ENCODE peak calls at places on chromosomes 16 and 17, in five cellular contexts. One of them, this sample, is unnamed.

GRCh38 chr17:80819422-80820164 is 172.0 kb upstream of the CHMP6 start:
- DNase-seq in H54: no peak
- DNase-seq in NCI-H774: peak
- DNase-seq in endothelial cell: no peak
- DNase-seq in neural progenitor cell: no peak
- DNase-seq in this sample: no peak

GRCh38 chr16:11869657-11870228 is 18.4 kb upstream of the RSL1D1 start:
- DNase-seq in H54: no peak
- DNase-seq in neural progenitor cell: no peak
- DNase-seq in NCI-H774: no peak
- DNase-seq in endothelial cell: no peak
- DNase-seq in this sample: no peak

GRCh38 chr17:31433091-31433790 is 41.8 kb downstream of the RAB11FIP4 start:
- DNase-seq in endothelial cell: peak
- DNase-seq in neural progenitor cell: no peak
- DNase-seq in H54: no peak
- DNase-seq in NCI-H774: no peak
- DNase-seq in this sample: no peak

GRCh38 chr16:4200781-4201137 is 41.1 kb downstream of the SRL start:
- DNase-seq in endothelial cell: no peak
- DNase-seq in H54: no peak
- DNase-seq in NCI-H774: no peak
- DNase-seq in neural progenitor cell: no peak
- DNase-seq in this sample: no peak

GRCh38 chr16:9378876-9379275 is 287.4 kb downstream of the HAPSTR1 start:
- DNase-seq in endothelial cell: peak
- DNase-seq in H54: no peak
- DNase-seq in neural progenitor cell: no peak
- DNase-seq in NCI-H774: no peak
- DNase-seq in this sample: no peak

GRCh38 chr16:11224096-11224893 is 31.7 kb downstream of the SOCS1 start:
- DNase-seq in H54: no peak
- DNase-seq in neural progenitor cell: peak
- DNase-seq in endothelial cell: no peak
- DNase-seq in NCI-H774: no peak
- DNase-seq in this sample: no peak

GRCh38 chr16:21656795-21657768 is 4.7 kb upstream of the IGSF6 start:
- DNase-seq in neural progenitor cell: peak
- DNase-seq in H54: peak
- DNase-seq in NCI-H774: peak
- DNase-seq in endothelial cell: peak
- DNase-seq in this sample: peak

GRCh38 chr16:85569615-85570212 is 43.4 kb upstream of the GSE1 start:
- DNase-seq in neural progenitor cell: no peak
- DNase-seq in NCI-H774: no peak
- DNase-seq in H54: no peak
- DNase-seq in endothelial cell: no peak
- DNase-seq in this sample: peak

GRCh38 chr17:16417896-16418683 is 2.7 kb downstream of the TRPV2 start:
- DNase-seq in neural progenitor cell: no peak
- DNase-seq in H54: no peak
- DNase-seq in endothelial cell: peak
- DNase-seq in NCI-H774: no peak
- DNase-seq in this sample: no peak

GRCh38 chr17:75088902-75089417 is 1.2 kb downstream of the SLC16A5 start:
- DNase-seq in H54: peak
- DNase-seq in neural progenitor cell: no peak
- DNase-seq in NCI-H774: no peak
- DNase-seq in endothelial cell: no peak
- DNase-seq in this sample: no peak

GRCh38 chr17:29589524-29590260 is at the start of gene GIT1:
- DNase-seq in neural progenitor cell: peak
- DNase-seq in H54: peak
- DNase-seq in endothelial cell: peak
- DNase-seq in NCI-H774: peak
- DNase-seq in this sample: peak

GRCh38 chr17:925846-926245 is 53.7 kb downstream of the NXN start:
- DNase-seq in endothelial cell: no peak
- DNase-seq in NCI-H774: no peak
- DNase-seq in H54: no peak
- DNase-seq in neural progenitor cell: no peak
- DNase-seq in this sample: no peak

This sample was measured in NCI-H1105.